ENCODE peak calls at places on chromosomes 7 and 10, in five cellular contexts. V, U, Y, L and P are unnamed samples.

GRCh38 chr7:84261509-84261908 is 66.9 kb upstream of the SEMA3A start:
- DNase-seq in V (no peak), U (no peak), Y (no peak), L (no peak), P (no peak)

GRCh38 chr10:79270471-79271246 is 76.6 kb upstream of the PPIF start:
- DNase-seq in V (no peak), U (no peak), Y (no peak), L (no peak), P (no peak)

GRCh38 chr7:94368371-94368791 is 26.3 kb upstream of the COL1A2 start:
- DNase-seq in V (no peak), U (no peak), Y (peak), L (no peak), P (no peak)

GRCh38 chr10:30606313-30606712 is 23.2 kb downstream of the LYZL2 start:
- DNase-seq in V (no peak), U (no peak), Y (no peak), L (no peak), P (no peak)

GRCh38 chr10:119208553-119208940 is 1.2 kb downstream of the GRK5 start:
- DNase-seq in V (no peak), U (no peak), Y (no peak), L (no peak), P (no peak)

GRCh38 chr10:33939892-33940291 is 605.4 kb upstream of the NRP1 start:
- DNase-seq in V (peak), U (no peak), Y (no peak), L (no peak), P (no peak)

GRCh38 chr7:45670717-45671116 is 96.5 kb downstream of the ADCY1 start:
- DNase-seq in V (no peak), U (no peak), Y (no peak), L (no peak), P (no peak)

GRCh38 chr10:110207805-110208613 is 604 bp downstream of the MXI1 start:
- DNase-seq in V (peak), U (peak), Y (peak), L (peak), P (peak)

GRCh38 chr10:71043858-71044257 is 155.5 kb upstream of the PCBD1 start:
- DNase-seq in V (no peak), U (no peak), Y (no peak), L (no peak), P (no peak)

GRCh38 chr10:12333382-12334185 is 15.8 kb upstream of the CAMK1D start:
- DNase-seq in V (peak), U (no peak), Y (peak), L (peak), P (peak)

GRCh38 chr7:102974366-102975236 is 61.8 kb downstream of the LRRC17 start:
- DNase-seq in V (no peak), U (no peak), Y (no peak), L (no peak), P (no peak)

GRCh38 chr10:86969421-86970041 is 1.2 kb downstream of the ADIRF start:
- DNase-seq in V (peak), U (no peak), Y (peak), L (no peak), P (no peak)

GRCh38 chr10:93672022-93672678 is 30.2 kb downstream of the FRA10AC1 start:
- DNase-seq in V (peak), U (no peak), Y (no peak), L (no peak), P (no peak)

GRCh38 chr10:33523236-33523792 is 188.8 kb upstream of the NRP1 start:
- DNase-seq in V (no peak), U (no peak), Y (no peak), L (no peak), P (no peak)

GRCh38 chr10:44292390-44293002 is 92.4 kb downstream of the CXCL12 start:
- DNase-seq in V (no peak), U (no peak), Y (no peak), L (no peak), P (no peak)

GRCh38 chr7:29878081-29878688 is 71.9 kb downstream of the WIPF3 start:
- DNase-seq in V (peak), U (no peak), Y (peak), L (peak), P (no peak)

GRCh38 chr7:84941291-84941690 is 245.6 kb downstream of the SEMA3D start:
- DNase-seq in V (no peak), U (no peak), Y (no peak), L (no peak), P (no peak)

GRCh38 chr10:101050206-101051069 is 11.4 kb upstream of the KAZALD1 start:
- DNase-seq in V (peak), U (peak), Y (peak), L (peak), P (peak)

GRCh38 chr7:80145780-80146422 is 11.3 kb downstream of the GNAI1 start:
- DNase-seq in V (no peak), U (no peak), Y (peak), L (no peak), P (peak)

GRCh38 chr7:34165927-34166550 is 260.7 kb downstream of the BMPER start:
- DNase-seq in V (peak), U (no peak), Y (peak), L (no peak), P (peak)

GRCh38 chr7:96327429-96327828 is 5.5 kb upstream of the SLC25A13 start:
- DNase-seq in V (peak), U (no peak), Y (no peak), L (no peak), P (no peak)

GRCh38 chr7:83259064-83259463 is 96.4 kb upstream of the PCLO start:
- DNase-seq in V (no peak), U (no peak), Y (no peak), L (no peak), P (no peak)

GRCh38 chr7:87029078-87029477 is 30.4 kb downstream of the ELAPOR2 start:
- DNase-seq in V (no peak), U (no peak), Y (no peak), L (no peak), P (no peak)

GRCh38 chr10:90787906-90788491 is 69.8 kb downstream of the HTR7 start:
- DNase-seq in V (peak), U (peak), Y (peak), L (peak), P (peak)

GRCh38 chr7:128737867-128738390 is 1.2 kb upstream of the CALU start:
- DNase-seq in V (no peak), U (no peak), Y (peak), L (no peak), P (peak)

GRCh38 chr10:21953585-21954057 is 49.9 kb downstream of the DNAJC1 start:
- DNase-seq in V (peak), U (no peak), Y (peak), L (no peak), P (peak)

GRCh38 chr10:17923728-17924127 is 28.0 kb upstream of the SLC39A12 start:
- DNase-seq in V (no peak), U (no peak), Y (peak), L (no peak), P (no peak)

GRCh38 chr7:4699897-4700296 is 17.8 kb downstream of the FOXK1 start:
- DNase-seq in V (no peak), U (no peak), Y (no peak), L (no peak), P (no peak)

GRCh38 chr7:18667466-18667865 is 171.9 kb downstream of the HDAC9 start:
- DNase-seq in V (no peak), U (no peak), Y (peak), L (no peak), P (peak)

GRCh38 chr7:106021211-106022067 is 58.4 kb downstream of the CDHR3 start:
- DNase-seq in V (no peak), U (no peak), Y (no peak), L (no peak), P (no peak)

GRCh38 chr10:115963848-115964247 is 309.2 kb downstream of the GFRA1 start:
- DNase-seq in V (peak), U (no peak), Y (no peak), L (no peak), P (peak)